ENCODE peak calls at places on chromosomes 4 and X, in six cellular contexts. U, V, X, K, R and F are unnamed samples.

GRCh38 chr4:87188932-87189331 is 31.5 kb downstream of the KLHL8 start:
- DNase-seq in U (no peak), R (no peak), K (no peak), X (no peak), V (no peak), F (no peak)

GRCh38 chrX:71144651-71145050 is at the start of gene NLGN3:
- DNase-seq in K (no peak), U (no peak), R (no peak), X (no peak), V (no peak), F (no peak)

GRCh38 chrX:11893933-11894710 is 136.1 kb downstream of the MSL3 start:
- DNase-seq in X (no peak), V (no peak), R (no peak), U (no peak), K (no peak), F (no peak)

GRCh38 chr4:41727861-41728570 is 20.5 kb downstream of the PHOX2B start:
- DNase-seq in U (no peak), V (no peak), X (no peak), K (no peak), R (no peak), F (no peak)

GRCh38 chr4:113434247-113434587 is 327.3 kb downstream of the CAMK2D start:
- DNase-seq in V (no peak), X (no peak), R (no peak), U (no peak), K (no peak), F (no peak)

GRCh38 chr4:152778656-152779512 is 646 bp downstream of the TIGD4 start:
- DNase-seq in U (no peak), V (no peak), R (no peak), K (no peak), X (peak; percentile 66), F (no peak)

GRCh38 chr4:40940317-40940720 is 190.6 kb downstream of the NSUN7 start:
- DNase-seq in V (no peak), X (peak; percentile 87), R (peak; percentile 74), U (no peak), K (no peak), F (no peak)

GRCh38 chr4:17721496-17722360 is 59.7 kb downstream of the FAM184B start:
- DNase-seq in X (no peak), K (no peak), V (no peak), U (no peak), R (no peak), F (no peak)

GRCh38 chrX:115449742-115450141 is 111.2 kb upstream of the PLS3 start:
- DNase-seq in K (no peak), X (peak; percentile 67), V (peak; percentile 4), U (no peak), R (peak; percentile 64), F (no peak)

GRCh38 chrX:18210470-18210869 is 10.2 kb downstream of the BEND2 start:
- DNase-seq in R (no peak), V (no peak), X (no peak), U (no peak), K (no peak), F (no peak)